ENCODE peak calls at places on chromosomes 7 and 10, in seven cellular contexts. One of them, this sample, is unnamed.

GRCh38 chr10:71370031-71370430 is 26.7 kb upstream of the CDH23 start:
- DNase-seq in stimulated activated CD4-positive, alpha-beta T cell treated with anti-CD3 and anti-CD28 coated beads, TNF-alpha, amount 100 ng/mL, for 4 hours: no peak
- DNase-seq in neural progenitor cell: no peak
- DNase-seq in stimulated activated CD8-positive, alpha-beta memory T cell treated with anti-CD3 and anti-CD28 coated beads, Interleukin-15, amount 100 ng/mL, for 4 hours: no peak
- DNase-seq in RPMI7951: no peak
- DNase-seq in skeletal muscle cell: no peak
- DNase-seq in NCI-H524 treated with DMSO at 0.1 percent for 48 hours: peak
- DNase-seq in this sample: no peak

GRCh38 chr10:33103980-33104379 is 145.9 kb upstream of the ITGB1 start:
- DNase-seq in stimulated activated CD4-positive, alpha-beta T cell treated with anti-CD3 and anti-CD28 coated beads, TNF-alpha, amount 100 ng/mL, for 4 hours: no peak
- DNase-seq in neural progenitor cell: no peak
- DNase-seq in stimulated activated CD8-positive, alpha-beta memory T cell treated with anti-CD3 and anti-CD28 coated beads, Interleukin-15, amount 100 ng/mL, for 4 hours: no peak
- DNase-seq in RPMI7951: no peak
- DNase-seq in skeletal muscle cell: no peak
- DNase-seq in NCI-H524 treated with DMSO at 0.1 percent for 48 hours: no peak
- DNase-seq in this sample: no peak

GRCh38 chr10:67764012-67764822 is 68.2 kb upstream of the CTNNA3 start:
- DNase-seq in stimulated activated CD4-positive, alpha-beta T cell treated with anti-CD3 and anti-CD28 coated beads, TNF-alpha, amount 100 ng/mL, for 4 hours: peak
- DNase-seq in neural progenitor cell: peak
- DNase-seq in stimulated activated CD8-positive, alpha-beta memory T cell treated with anti-CD3 and anti-CD28 coated beads, Interleukin-15, amount 100 ng/mL, for 4 hours: peak
- DNase-seq in RPMI7951: peak
- DNase-seq in skeletal muscle cell: peak
- DNase-seq in NCI-H524 treated with DMSO at 0.1 percent for 48 hours: peak
- DNase-seq in this sample: peak

GRCh38 chr10:33136271-33136670 is 178.2 kb upstream of the ITGB1 start:
- DNase-seq in stimulated activated CD4-positive, alpha-beta T cell treated with anti-CD3 and anti-CD28 coated beads, TNF-alpha, amount 100 ng/mL, for 4 hours: no peak
- DNase-seq in neural progenitor cell: no peak
- DNase-seq in stimulated activated CD8-positive, alpha-beta memory T cell treated with anti-CD3 and anti-CD28 coated beads, Interleukin-15, amount 100 ng/mL, for 4 hours: peak
- DNase-seq in RPMI7951: peak
- DNase-seq in skeletal muscle cell: no peak
- DNase-seq in NCI-H524 treated with DMSO at 0.1 percent for 48 hours: no peak
- DNase-seq in this sample: peak

GRCh38 chr10:124306922-124307371 is 111.8 kb downstream of the OAT start:
- DNase-seq in stimulated activated CD4-positive, alpha-beta T cell treated with anti-CD3 and anti-CD28 coated beads, TNF-alpha, amount 100 ng/mL, for 4 hours: no peak
- DNase-seq in neural progenitor cell: no peak
- DNase-seq in stimulated activated CD8-positive, alpha-beta memory T cell treated with anti-CD3 and anti-CD28 coated beads, Interleukin-15, amount 100 ng/mL, for 4 hours: no peak
- DNase-seq in RPMI7951: peak
- DNase-seq in skeletal muscle cell: no peak
- DNase-seq in NCI-H524 treated with DMSO at 0.1 percent for 48 hours: no peak
- DNase-seq in this sample: no peak

GRCh38 chr10:2122431-2123124 is 385.3 kb upstream of the ADARB2 start:
- DNase-seq in stimulated activated CD4-positive, alpha-beta T cell treated with anti-CD3 and anti-CD28 coated beads, TNF-alpha, amount 100 ng/mL, for 4 hours: no peak
- DNase-seq in neural progenitor cell: no peak
- DNase-seq in stimulated activated CD8-positive, alpha-beta memory T cell treated with anti-CD3 and anti-CD28 coated beads, Interleukin-15, amount 100 ng/mL, for 4 hours: no peak
- DNase-seq in RPMI7951: peak
- DNase-seq in skeletal muscle cell: no peak
- DNase-seq in NCI-H524 treated with DMSO at 0.1 percent for 48 hours: no peak
- DNase-seq in this sample: no peak

GRCh38 chr7:108581655-108582491 is 12.2 kb downstream of the DNAJB9 start:
- DNase-seq in stimulated activated CD4-positive, alpha-beta T cell treated with anti-CD3 and anti-CD28 coated beads, TNF-alpha, amount 100 ng/mL, for 4 hours: no peak
- DNase-seq in neural progenitor cell: peak
- DNase-seq in stimulated activated CD8-positive, alpha-beta memory T cell treated with anti-CD3 and anti-CD28 coated beads, Interleukin-15, amount 100 ng/mL, for 4 hours: no peak
- DNase-seq in RPMI7951: no peak
- DNase-seq in skeletal muscle cell: no peak
- DNase-seq in NCI-H524 treated with DMSO at 0.1 percent for 48 hours: no peak
- DNase-seq in this sample: no peak

GRCh38 chr10:33666686-33667480 is 332.4 kb upstream of the NRP1 start:
- DNase-seq in stimulated activated CD4-positive, alpha-beta T cell treated with anti-CD3 and anti-CD28 coated beads, TNF-alpha, amount 100 ng/mL, for 4 hours: no peak
- DNase-seq in neural progenitor cell: no peak
- DNase-seq in stimulated activated CD8-positive, alpha-beta memory T cell treated with anti-CD3 and anti-CD28 coated beads, Interleukin-15, amount 100 ng/mL, for 4 hours: no peak
- DNase-seq in RPMI7951: peak
- DNase-seq in skeletal muscle cell: no peak
- DNase-seq in NCI-H524 treated with DMSO at 0.1 percent for 48 hours: no peak
- DNase-seq in this sample: no peak

GRCh38 chr7:77537595-77538185 is 595 bp downstream of the PTPN12 start:
- DNase-seq in stimulated activated CD4-positive, alpha-beta T cell treated with anti-CD3 and anti-CD28 coated beads, TNF-alpha, amount 100 ng/mL, for 4 hours: peak
- DNase-seq in neural progenitor cell: peak
- DNase-seq in stimulated activated CD8-positive, alpha-beta memory T cell treated with anti-CD3 and anti-CD28 coated beads, Interleukin-15, amount 100 ng/mL, for 4 hours: no peak
- DNase-seq in RPMI7951: no peak
- DNase-seq in skeletal muscle cell: no peak
- DNase-seq in NCI-H524 treated with DMSO at 0.1 percent for 48 hours: no peak
- DNase-seq in this sample: peak

GRCh38 chr7:156074982-156075615 is 262.8 kb upstream of the SHH start:
- DNase-seq in stimulated activated CD4-positive, alpha-beta T cell treated with anti-CD3 and anti-CD28 coated beads, TNF-alpha, amount 100 ng/mL, for 4 hours: no peak
- DNase-seq in neural progenitor cell: no peak
- DNase-seq in stimulated activated CD8-positive, alpha-beta memory T cell treated with anti-CD3 and anti-CD28 coated beads, Interleukin-15, amount 100 ng/mL, for 4 hours: no peak
- DNase-seq in RPMI7951: no peak
- DNase-seq in skeletal muscle cell: no peak
- DNase-seq in NCI-H524 treated with DMSO at 0.1 percent for 48 hours: no peak
- DNase-seq in this sample: no peak

GRCh38 chr10:98041352-98042043 is 11.1 kb upstream of the CRTAC1 start:
- DNase-seq in stimulated activated CD4-positive, alpha-beta T cell treated with anti-CD3 and anti-CD28 coated beads, TNF-alpha, amount 100 ng/mL, for 4 hours: no peak
- DNase-seq in neural progenitor cell: peak
- DNase-seq in stimulated activated CD8-positive, alpha-beta memory T cell treated with anti-CD3 and anti-CD28 coated beads, Interleukin-15, amount 100 ng/mL, for 4 hours: peak
- DNase-seq in RPMI7951: peak
- DNase-seq in skeletal muscle cell: no peak
- DNase-seq in NCI-H524 treated with DMSO at 0.1 percent for 48 hours: no peak
- DNase-seq in this sample: peak

This sample was measured in NCI-H82.